ENCODE peak calls at places on chromosomes 6 and 20, in five cellular contexts. One of them, this sample, is unnamed.

GRCh38 chr6:16759646-16760535 is 1.4 kb downstream of the ATXN1 start:
- DNase-seq in breast epithelium: peak
- DNase-seq in colonic mucosa: peak
- DNase-seq in choroid plexus epithelial cell: peak
- DNase-seq in hepatocyte: peak
- DNase-seq in this sample: no peak

GRCh38 chr20:62774076-62774714 is 22.1 kb upstream of the MRGBP start:
- DNase-seq in breast epithelium: no peak
- DNase-seq in colonic mucosa: no peak
- DNase-seq in choroid plexus epithelial cell: no peak
- DNase-seq in hepatocyte: no peak
- DNase-seq in this sample: no peak

GRCh38 chr6:52368002-52368401 is 6.1 kb downstream of the PAQR8 start:
- DNase-seq in breast epithelium: no peak
- DNase-seq in colonic mucosa: no peak
- DNase-seq in choroid plexus epithelial cell: no peak
- DNase-seq in hepatocyte: no peak
- DNase-seq in this sample: no peak

GRCh38 chr6:124393536-124393935 is 568.7 kb upstream of the RNF217 start:
- DNase-seq in breast epithelium: no peak
- DNase-seq in colonic mucosa: no peak
- DNase-seq in choroid plexus epithelial cell: peak
- DNase-seq in hepatocyte: no peak
- DNase-seq in this sample: no peak

GRCh38 chr6:9159051-9159450 is 723.7 kb upstream of the SLC35B3 start:
- DNase-seq in breast epithelium: no peak
- DNase-seq in colonic mucosa: no peak
- DNase-seq in choroid plexus epithelial cell: no peak
- DNase-seq in hepatocyte: no peak
- DNase-seq in this sample: no peak

GRCh38 chr20:33709398-33709797 is 10.7 kb downstream of the PXMP4 start:
- DNase-seq in breast epithelium: no peak
- DNase-seq in colonic mucosa: no peak
- DNase-seq in choroid plexus epithelial cell: no peak
- DNase-seq in hepatocyte: no peak
- DNase-seq in this sample: no peak

GRCh38 chr6:158835616-158836221 is 16.6 kb upstream of the EZR start:
- DNase-seq in breast epithelium: no peak
- DNase-seq in colonic mucosa: peak
- DNase-seq in choroid plexus epithelial cell: no peak
- DNase-seq in hepatocyte: peak
- DNase-seq in this sample: no peak

GRCh38 chr6:93849857-93850256 is 430.5 kb upstream of the EPHA7 start:
- DNase-seq in breast epithelium: no peak
- DNase-seq in colonic mucosa: no peak
- DNase-seq in choroid plexus epithelial cell: peak
- DNase-seq in hepatocyte: no peak
- DNase-seq in this sample: no peak

GRCh38 chr6:90415178-90415577 is 118.5 kb upstream of the BACH2 start:
- DNase-seq in breast epithelium: no peak
- DNase-seq in colonic mucosa: no peak
- DNase-seq in choroid plexus epithelial cell: no peak
- DNase-seq in hepatocyte: no peak
- DNase-seq in this sample: no peak

GRCh38 chr6:69816569-69816968 is 19.8 kb upstream of the LMBRD1 start:
- DNase-seq in breast epithelium: no peak
- DNase-seq in colonic mucosa: no peak
- DNase-seq in choroid plexus epithelial cell: no peak
- DNase-seq in hepatocyte: no peak
- DNase-seq in this sample: no peak

GRCh38 chr20:54649511-54649962 is 174.1 kb downstream of the DOK5 start:
- DNase-seq in breast epithelium: peak
- DNase-seq in colonic mucosa: peak
- DNase-seq in choroid plexus epithelial cell: peak
- DNase-seq in hepatocyte: peak
- DNase-seq in this sample: peak

GRCh38 chr6:149701699-149702098 is 16.2 kb downstream of the LATS1 start:
- DNase-seq in breast epithelium: no peak
- DNase-seq in colonic mucosa: no peak
- DNase-seq in choroid plexus epithelial cell: no peak
- DNase-seq in hepatocyte: no peak
- DNase-seq in this sample: no peak

GRCh38 chr6:71080151-71080550 is 123.3 kb upstream of the B3GAT2 start:
- DNase-seq in breast epithelium: no peak
- DNase-seq in colonic mucosa: no peak
- DNase-seq in choroid plexus epithelial cell: peak
- DNase-seq in hepatocyte: no peak
- DNase-seq in this sample: no peak

DNA sequence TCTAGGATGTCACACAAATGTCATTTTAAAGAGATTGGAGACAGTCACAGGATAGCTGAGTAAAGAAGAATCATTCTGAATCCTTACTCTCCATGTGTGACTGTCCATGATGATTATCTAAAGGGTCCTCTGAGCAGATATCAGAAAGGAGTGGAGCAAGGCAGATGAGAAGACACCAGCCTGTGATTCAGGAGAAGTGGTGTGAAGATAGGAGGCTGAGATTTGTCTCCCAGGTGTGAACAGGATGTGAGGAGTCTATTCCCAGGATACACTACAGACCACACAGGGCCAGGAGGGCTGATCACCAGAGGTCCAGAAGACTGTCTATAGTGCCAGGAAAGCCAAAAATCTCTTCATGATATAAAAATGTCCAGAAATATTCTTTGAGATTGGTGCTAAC is 27.0 kb downstream of the RWDD2A start:
- DNase-seq in breast epithelium: no peak
- DNase-seq in colonic mucosa: no peak
- DNase-seq in choroid plexus epithelial cell: no peak
- DNase-seq in hepatocyte: no peak
- DNase-seq in this sample: no peak
- H3K4me3 ChIP-seq in breast epithelium: no peak
- H3K4me3 ChIP-seq in colonic mucosa: no peak
- H3K4me3 ChIP-seq in choroid plexus epithelial cell: no peak
- H3K4me3 ChIP-seq in hepatocyte: no peak
- H3K4me3 ChIP-seq in this sample: no peak

GRCh38 chr6:139051396-139052070 is 23.0 kb downstream of the ABRACL start:
- DNase-seq in breast epithelium: no peak
- DNase-seq in colonic mucosa: no peak
- DNase-seq in choroid plexus epithelial cell: no peak
- DNase-seq in hepatocyte: no peak
- DNase-seq in this sample: no peak

GRCh38 chr6:139047677-139048076 is 19.1 kb downstream of the ABRACL start:
- DNase-seq in breast epithelium: no peak
- DNase-seq in colonic mucosa: no peak
- DNase-seq in choroid plexus epithelial cell: no peak
- DNase-seq in hepatocyte: no peak
- DNase-seq in this sample: no peak

GRCh38 chr6:139054001-139054400 is 25.5 kb downstream of the ABRACL start:
- DNase-seq in breast epithelium: no peak
- DNase-seq in colonic mucosa: no peak
- DNase-seq in choroid plexus epithelial cell: no peak
- DNase-seq in hepatocyte: no peak
- DNase-seq in this sample: no peak

DNA sequence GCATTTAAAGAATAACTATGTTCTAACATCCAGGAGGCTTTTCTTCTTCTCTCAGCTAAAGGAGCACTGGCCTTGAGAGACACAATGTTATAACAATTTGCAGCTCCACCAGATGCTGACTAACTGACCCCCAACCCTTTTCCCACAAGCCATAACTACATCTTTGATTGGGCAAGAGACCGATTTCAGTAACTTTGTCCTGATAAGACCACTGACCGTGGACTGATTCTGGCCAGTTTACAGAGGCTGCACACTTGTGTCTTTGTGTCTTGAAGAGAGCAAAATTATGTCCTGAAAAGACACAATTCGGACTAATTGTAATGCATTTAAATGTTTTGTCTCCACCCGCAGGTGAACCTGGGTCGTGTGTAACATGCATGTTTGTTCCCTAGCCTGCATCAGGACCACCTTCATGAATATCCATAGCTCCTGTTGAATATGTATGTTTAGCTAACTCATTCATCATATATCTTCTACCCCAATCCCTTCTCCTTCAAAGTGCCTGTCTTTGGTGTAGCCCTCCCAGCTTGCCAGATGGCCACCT is 22.3 kb downstream of the ABRACL start:
- DNase-seq in breast epithelium: no peak
- DNase-seq in colonic mucosa: no peak
- DNase-seq in choroid plexus epithelial cell: peak
- DNase-seq in hepatocyte: no peak
- DNase-seq in this sample: no peak
- TF ChIP-seq CTCF in breast epithelium: no peak
- TF ChIP-seq CTCF in colonic mucosa: no peak
- TF ChIP-seq CTCF in choroid plexus epithelial cell: no peak
- TF ChIP-seq CTCF in hepatocyte: no peak
- TF ChIP-seq CTCF in this sample: peak

GRCh38 chr6:152471459-152472070 is 165.6 kb downstream of the SYNE1 start:
- DNase-seq in breast epithelium: no peak
- DNase-seq in colonic mucosa: no peak
- DNase-seq in choroid plexus epithelial cell: peak
- DNase-seq in hepatocyte: no peak
- DNase-seq in this sample: no peak
- H3K4me3 ChIP-seq in breast epithelium: no peak
- H3K4me3 ChIP-seq in colonic mucosa: no peak
- H3K4me3 ChIP-seq in choroid plexus epithelial cell: no peak
- H3K4me3 ChIP-seq in hepatocyte: no peak
- H3K4me3 ChIP-seq in this sample: no peak

GRCh38 chr6:133671376-133671775 is 217.5 kb upstream of the TCF21 start:
- DNase-seq in breast epithelium: no peak
- DNase-seq in colonic mucosa: no peak
- DNase-seq in choroid plexus epithelial cell: no peak
- DNase-seq in hepatocyte: no peak
- DNase-seq in this sample: no peak

GRCh38 chr6:133673056-133673455 is 215.9 kb upstream of the TCF21 start:
- DNase-seq in breast epithelium: no peak
- DNase-seq in colonic mucosa: no peak
- DNase-seq in choroid plexus epithelial cell: no peak
- DNase-seq in hepatocyte: no peak
- DNase-seq in this sample: no peak
- TF ChIP-seq CTCF in breast epithelium: no peak
- TF ChIP-seq CTCF in colonic mucosa: no peak
- TF ChIP-seq CTCF in choroid plexus epithelial cell: no peak
- TF ChIP-seq CTCF in hepatocyte: no peak
- TF ChIP-seq CTCF in this sample: no peak

GRCh38 chr6:113971786-113972185 is 838 bp upstream of the HDAC2 start:
- DNase-seq in breast epithelium: no peak
- DNase-seq in colonic mucosa: no peak
- DNase-seq in choroid plexus epithelial cell: peak
- DNase-seq in hepatocyte: peak
- DNase-seq in this sample: no peak
- H3K4me3 ChIP-seq in breast epithelium: peak
- H3K4me3 ChIP-seq in colonic mucosa: peak
- H3K4me3 ChIP-seq in choroid plexus epithelial cell: peak
- H3K4me3 ChIP-seq in hepatocyte: peak
- H3K4me3 ChIP-seq in this sample: peak

DNA sequence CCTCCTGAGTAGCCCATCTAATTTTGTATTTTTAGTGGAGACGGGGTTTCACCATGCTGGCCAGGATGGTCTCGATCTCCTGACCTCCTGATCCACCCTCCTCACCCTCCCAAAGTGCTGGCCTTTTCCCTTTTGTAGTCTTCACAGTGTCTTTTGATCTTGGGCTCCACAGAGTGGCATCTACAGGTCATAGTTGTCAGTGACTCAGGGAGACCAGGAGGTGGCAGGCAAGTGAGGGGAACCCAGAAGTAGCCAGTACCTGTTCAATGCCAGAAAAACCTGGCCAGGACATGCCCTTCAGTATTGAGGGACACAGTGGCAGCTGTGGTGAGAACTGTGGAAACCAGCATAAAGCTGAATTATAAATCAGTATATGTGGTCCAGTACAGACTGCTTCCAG is 19.6 kb downstream of the RPP21 start:
- DNase-seq in breast epithelium: no peak
- DNase-seq in colonic mucosa: no peak
- DNase-seq in choroid plexus epithelial cell: no peak
- DNase-seq in hepatocyte: no peak
- DNase-seq in this sample: no peak
- TF ChIP-seq CTCF in breast epithelium: no peak
- TF ChIP-seq CTCF in colonic mucosa: no peak
- TF ChIP-seq CTCF in choroid plexus epithelial cell: no peak
- TF ChIP-seq CTCF in hepatocyte: no peak
- TF ChIP-seq CTCF in this sample: peak

GRCh38 chr20:19427480-19427879 is 215.0 kb downstream of the SLC24A3 start:
- DNase-seq in breast epithelium: peak
- DNase-seq in colonic mucosa: no peak
- DNase-seq in choroid plexus epithelial cell: no peak
- DNase-seq in hepatocyte: peak
- DNase-seq in this sample: peak
- H3K4me3 ChIP-seq in breast epithelium: peak
- H3K4me3 ChIP-seq in colonic mucosa: no peak
- H3K4me3 ChIP-seq in choroid plexus epithelial cell: no peak
- H3K4me3 ChIP-seq in hepatocyte: no peak
- H3K4me3 ChIP-seq in this sample: peak

DNA sequence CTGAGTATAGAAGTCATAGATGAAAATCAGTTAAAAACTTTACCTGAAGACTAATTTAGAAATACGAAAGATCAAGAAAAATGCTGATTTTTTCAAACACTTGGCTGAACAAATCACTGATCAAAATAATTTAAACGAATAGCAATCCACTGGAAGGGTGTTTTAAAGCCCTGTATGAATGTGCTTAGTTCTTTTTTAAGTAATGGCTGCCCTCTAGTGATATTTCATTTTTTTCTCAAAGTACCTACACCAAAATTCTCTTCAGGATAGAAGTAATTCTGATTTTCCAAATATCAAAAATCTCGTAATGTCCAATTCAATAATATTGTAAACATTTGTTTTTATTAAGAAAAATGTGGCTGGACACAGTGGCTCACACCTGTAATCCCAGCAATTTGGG is 32.5 kb downstream of the AKAP7 start:
- DNase-seq in breast epithelium: no peak
- DNase-seq in colonic mucosa: no peak
- DNase-seq in choroid plexus epithelial cell: peak
- DNase-seq in hepatocyte: no peak
- DNase-seq in this sample: no peak
- TF ChIP-seq CTCF in breast epithelium: no peak
- TF ChIP-seq CTCF in colonic mucosa: no peak
- TF ChIP-seq CTCF in choroid plexus epithelial cell: peak
- TF ChIP-seq CTCF in hepatocyte: peak
- TF ChIP-seq CTCF in this sample: peak